ENCODE peak calls at places on chromosomes 12 and 14, in nine cellular contexts. N is lower lobe of right lung; U is hepatic stellate cell; Y is occipital lobe; W is stimulated activated CD4-positive, alpha-beta T cell treated with anti-CD3 and anti-CD28 coated beads, Interleukin-4, amount 100 ng/mL, for 4 hours; S is NCI-H2029 treated with DMSO at 0.1 percent for 48 hours; R is GM10248; O is tibial artery; K is BE2C. M is an unnamed sample.

GRCh38 chr14:80798878-80799277 is 142.7 kb downstream of the CEP128 start:
- DNase-seq in N (no peak), U (no peak), Y (no peak), W (no peak), S (no peak), R (no peak), O (no peak), K (no peak), M (no peak)

GRCh38 chr14:35949933-35950332 is 123.8 kb downstream of the BRMS1L start:
- DNase-seq in N (no peak), U (no peak), Y (no peak), W (no peak), S (peak), R (no peak), O (no peak), K (no peak), M (no peak)

GRCh38 chr14:65229431-65230286 is 127.3 kb upstream of the MAX start:
- DNase-seq in N (peak), U (peak), Y (no peak), W (peak), S (peak), R (peak), O (peak), K (peak), M (no peak)

GRCh38 chr12:102675672-102676071 is 195.3 kb upstream of the IGF1 start:
- DNase-seq in N (no peak), U (no peak), Y (no peak), W (no peak), S (no peak), R (no peak), O (no peak), K (no peak), M (no peak)

GRCh38 chr12:101047652-101048051 is 162.4 kb downstream of the SLC5A8 start:
- DNase-seq in N (no peak), U (no peak), Y (no peak), W (no peak), S (no peak), R (no peak), O (no peak), K (no peak), M (no peak)

GRCh38 chr12:42706331-42706730 is 116.8 kb upstream of the PRICKLE1 start:
- DNase-seq in N (no peak), U (no peak), Y (no peak), W (no peak), S (no peak), R (no peak), O (no peak), K (no peak), M (no peak)

GRCh38 chr12:56461235-56462159 is 6.9 kb upstream of the SPRYD4 start:
- DNase-seq in N (no peak), U (peak), Y (no peak), W (no peak), S (no peak), R (no peak), O (no peak), K (no peak), M (no peak)

GRCh38 chr12:131283191-131283861 is 329.6 kb downstream of the ADGRD1 start:
- DNase-seq in N (no peak), U (no peak), Y (no peak), W (no peak), S (no peak), R (no peak), O (no peak), K (no peak), M (no peak)

GRCh38 chr14:104333903-104334811 is 195.8 kb downstream of the KIF26A start:
- DNase-seq in N (peak), U (no peak), Y (no peak), W (no peak), S (no peak), R (no peak), O (no peak), K (no peak), M (no peak)

GRCh38 chr12:104219908-104220404 is 4.4 kb downstream of the TXNRD1 start:
- DNase-seq in N (no peak), U (peak), Y (no peak), W (peak), S (peak), R (no peak), O (no peak), K (peak), M (peak)

GRCh38 chr12:22971771-22972191 is 346.8 kb downstream of the ETNK1 start:
- DNase-seq in N (no peak), U (no peak), Y (no peak), W (no peak), S (no peak), R (no peak), O (no peak), K (no peak), M (no peak)

GRCh38 chr14:66507181-66507721 is 696 bp upstream of the GPHN start:
- DNase-seq in N (no peak), U (no peak), Y (no peak), W (no peak), S (no peak), R (no peak), O (no peak), K (no peak), M (no peak)

GRCh38 chr12:120468271-120468845 is 1.2 kb downstream of the SRSF9 start:
- DNase-seq in N (peak), U (peak), Y (no peak), W (no peak), S (no peak), R (peak), O (peak), K (peak), M (peak)

GRCh38 chr12:45989857-45990467 is 412 bp downstream of the SCAF11 start:
- DNase-seq in N (peak), U (peak), Y (peak), W (peak), S (no peak), R (peak), O (peak), K (peak), M (peak)

GRCh38 chr12:122834921-122835692 is at the start of gene HIP1R:
- DNase-seq in N (peak), U (no peak), Y (no peak), W (peak), S (no peak), R (peak), O (peak), K (no peak), M (no peak)

GRCh38 chr12:122124370-122124769 is 45.8 kb downstream of the MLXIP start:
- DNase-seq in N (peak), U (no peak), Y (no peak), W (no peak), S (no peak), R (no peak), O (no peak), K (no peak), M (no peak)

GRCh38 chr12:110348431-110349059 is 55.0 kb downstream of the ANAPC7 start:
- DNase-seq in N (no peak), U (no peak), Y (no peak), W (no peak), S (no peak), R (no peak), O (no peak), K (no peak), M (no peak)

GRCh38 chr14:99531221-99532096 is 50.2 kb downstream of the CCNK start:
- DNase-seq in N (no peak), U (peak), Y (no peak), W (no peak), S (no peak), R (no peak), O (no peak), K (no peak), M (no peak)

GRCh38 chr14:93857500-93857899 is 69.2 kb upstream of the PRIMA1 start:
- DNase-seq in N (no peak), U (no peak), Y (no peak), W (no peak), S (no peak), R (no peak), O (no peak), K (peak), M (no peak)

GRCh38 chr12:32003654-32004053 is 44.4 kb downstream of the RESF1 start:
- DNase-seq in N (no peak), U (no peak), Y (no peak), W (no peak), S (no peak), R (no peak), O (no peak), K (no peak), M (no peak)

GRCh38 chr14:81829447-81829846 is 295.8 kb upstream of the SEL1L start:
- DNase-seq in N (peak), U (no peak), Y (no peak), W (no peak), S (no peak), R (no peak), O (no peak), K (peak), M (no peak)

GRCh38 chr14:83217492-83217891 is 1683.8 kb upstream of the SEL1L start:
- DNase-seq in N (no peak), U (no peak), Y (no peak), W (no peak), S (no peak), R (no peak), O (no peak), K (no peak), M (no peak)

GRCh38 chr12:44874981-44875416 is 1.1 kb downstream of the NELL2 start:
- DNase-seq in N (no peak), U (no peak), Y (no peak), W (peak), S (no peak), R (peak), O (peak), K (no peak), M (no peak)

GRCh38 chr12:12557733-12558132 is 4.9 kb downstream of the DUSP16 start:
- DNase-seq in N (no peak), U (no peak), Y (no peak), W (no peak), S (no peak), R (no peak), O (no peak), K (no peak), M (no peak)

GRCh38 chr12:48414046-48414445 is 58.3 kb upstream of the ANP32D start:
- DNase-seq in N (no peak), U (no peak), Y (peak), W (no peak), S (no peak), R (no peak), O (no peak), K (no peak), M (no peak)

GRCh38 chr12:116955382-116956021 is 44.8 kb downstream of the FBXW8 start:
- DNase-seq in N (peak), U (no peak), Y (no peak), W (no peak), S (peak), R (no peak), O (no peak), K (no peak), M (no peak)

GRCh38 chr14:101077511-101078074 is 174.1 kb upstream of the RTL1 start:
- DNase-seq in N (no peak), U (no peak), Y (peak), W (no peak), S (no peak), R (no peak), O (no peak), K (peak), M (no peak)

GRCh38 chr14:95255487-95255886 is 64.2 kb downstream of the CLMN start:
- DNase-seq in N (peak), U (no peak), Y (no peak), W (no peak), S (no peak), R (peak), O (no peak), K (no peak), M (no peak)

GRCh38 chr12:95976416-95976832 is 19.7 kb downstream of the HAL start:
- DNase-seq in N (no peak), U (no peak), Y (no peak), W (no peak), S (no peak), R (no peak), O (no peak), K (no peak), M (no peak)

GRCh38 chr14:104445832-104446381 is 133.7 kb upstream of the C14orf180 start:
- DNase-seq in N (no peak), U (no peak), Y (no peak), W (no peak), S (no peak), R (no peak), O (peak), K (no peak), M (no peak)